ENCODE peak calls at places on chromosome 13, in six cellular contexts. One of them, this sample, is unnamed.

GRCh38 chr13:80962855-80963254 is 621.9 kb upstream of the SPRY2 start:
- DNase-seq in neural progenitor cell: no peak
- DNase-seq in activated CD4-positive, CD25-positive, alpha-beta regulatory T cell treated with anti-CD3 and anti-CD28 coated beads, Interleukin-2, amount 50 U/mL, for 16 hours: no peak
- DNase-seq in colonic mucosa: no peak
- DNase-seq in T-helper 2 cell: no peak
- DNase-seq in GM12864: no peak
- DNase-seq in this sample: no peak

GRCh38 chr13:74136089-74136658 is 2.0 kb upstream of the KLF12 start:
- DNase-seq in neural progenitor cell: no peak
- DNase-seq in activated CD4-positive, CD25-positive, alpha-beta regulatory T cell treated with anti-CD3 and anti-CD28 coated beads, Interleukin-2, amount 50 U/mL, for 16 hours: no peak
- DNase-seq in colonic mucosa: peak
- DNase-seq in T-helper 2 cell: peak
- DNase-seq in GM12864: no peak
- DNase-seq in this sample: peak

GRCh38 chr13:97113231-97114001 is 108.7 kb upstream of the MBNL2 start:
- DNase-seq in neural progenitor cell: no peak
- DNase-seq in activated CD4-positive, CD25-positive, alpha-beta regulatory T cell treated with anti-CD3 and anti-CD28 coated beads, Interleukin-2, amount 50 U/mL, for 16 hours: no peak
- DNase-seq in colonic mucosa: no peak
- DNase-seq in T-helper 2 cell: peak
- DNase-seq in GM12864: no peak
- DNase-seq in this sample: no peak

GRCh38 chr13:74246398-74246975 is 112.3 kb upstream of the KLF12 start:
- DNase-seq in neural progenitor cell: no peak
- DNase-seq in activated CD4-positive, CD25-positive, alpha-beta regulatory T cell treated with anti-CD3 and anti-CD28 coated beads, Interleukin-2, amount 50 U/mL, for 16 hours: no peak
- DNase-seq in colonic mucosa: no peak
- DNase-seq in T-helper 2 cell: no peak
- DNase-seq in GM12864: no peak
- DNase-seq in this sample: no peak

GRCh38 chr13:110161112-110161897 is 145.7 kb downstream of the COL4A1 start:
- DNase-seq in neural progenitor cell: no peak
- DNase-seq in activated CD4-positive, CD25-positive, alpha-beta regulatory T cell treated with anti-CD3 and anti-CD28 coated beads, Interleukin-2, amount 50 U/mL, for 16 hours: no peak
- DNase-seq in colonic mucosa: no peak
- DNase-seq in T-helper 2 cell: no peak
- DNase-seq in GM12864: no peak
- DNase-seq in this sample: no peak

GRCh38 chr13:21034602-21035190 is 26.7 kb downstream of the LATS2 start:
- DNase-seq in neural progenitor cell: peak
- DNase-seq in activated CD4-positive, CD25-positive, alpha-beta regulatory T cell treated with anti-CD3 and anti-CD28 coated beads, Interleukin-2, amount 50 U/mL, for 16 hours: no peak
- DNase-seq in colonic mucosa: no peak
- DNase-seq in T-helper 2 cell: no peak
- DNase-seq in GM12864: no peak
- DNase-seq in this sample: no peak

GRCh38 chr13:107721436-107721835 is 493.9 kb downstream of the LIG4 start:
- DNase-seq in neural progenitor cell: no peak
- DNase-seq in activated CD4-positive, CD25-positive, alpha-beta regulatory T cell treated with anti-CD3 and anti-CD28 coated beads, Interleukin-2, amount 50 U/mL, for 16 hours: no peak
- DNase-seq in colonic mucosa: no peak
- DNase-seq in T-helper 2 cell: no peak
- DNase-seq in GM12864: no peak
- DNase-seq in this sample: no peak

GRCh38 chr13:32987462-32987861 is 28.8 kb upstream of the KL start:
- DNase-seq in neural progenitor cell: no peak
- DNase-seq in activated CD4-positive, CD25-positive, alpha-beta regulatory T cell treated with anti-CD3 and anti-CD28 coated beads, Interleukin-2, amount 50 U/mL, for 16 hours: no peak
- DNase-seq in colonic mucosa: no peak
- DNase-seq in T-helper 2 cell: no peak
- DNase-seq in GM12864: no peak
- DNase-seq in this sample: no peak

GRCh38 chr13:24985102-24985501 is 110.8 kb upstream of the PABPC3 start:
- DNase-seq in neural progenitor cell: peak
- DNase-seq in activated CD4-positive, CD25-positive, alpha-beta regulatory T cell treated with anti-CD3 and anti-CD28 coated beads, Interleukin-2, amount 50 U/mL, for 16 hours: no peak
- DNase-seq in colonic mucosa: no peak
- DNase-seq in T-helper 2 cell: no peak
- DNase-seq in GM12864: no peak
- DNase-seq in this sample: no peak

GRCh38 chr13:109431217-109431616 is 355.2 kb downstream of the IRS2 start:
- DNase-seq in neural progenitor cell: no peak
- DNase-seq in activated CD4-positive, CD25-positive, alpha-beta regulatory T cell treated with anti-CD3 and anti-CD28 coated beads, Interleukin-2, amount 50 U/mL, for 16 hours: no peak
- DNase-seq in colonic mucosa: no peak
- DNase-seq in T-helper 2 cell: no peak
- DNase-seq in GM12864: no peak
- DNase-seq in this sample: no peak

GRCh38 chr13:23797276-23797903 is 91.8 kb downstream of the MIPEP start:
- DNase-seq in neural progenitor cell: no peak
- DNase-seq in activated CD4-positive, CD25-positive, alpha-beta regulatory T cell treated with anti-CD3 and anti-CD28 coated beads, Interleukin-2, amount 50 U/mL, for 16 hours: no peak
- DNase-seq in colonic mucosa: no peak
- DNase-seq in T-helper 2 cell: no peak
- DNase-seq in GM12864: no peak
- DNase-seq in this sample: no peak

GRCh38 chr13:109700176-109700575 is 86.2 kb downstream of the IRS2 start:
- DNase-seq in neural progenitor cell: no peak
- DNase-seq in activated CD4-positive, CD25-positive, alpha-beta regulatory T cell treated with anti-CD3 and anti-CD28 coated beads, Interleukin-2, amount 50 U/mL, for 16 hours: no peak
- DNase-seq in colonic mucosa: peak
- DNase-seq in T-helper 2 cell: peak
- DNase-seq in GM12864: no peak
- DNase-seq in this sample: no peak

GRCh38 chr13:51066091-51066831 is 44.8 kb downstream of the C13orf42 start:
- DNase-seq in neural progenitor cell: no peak
- DNase-seq in activated CD4-positive, CD25-positive, alpha-beta regulatory T cell treated with anti-CD3 and anti-CD28 coated beads, Interleukin-2, amount 50 U/mL, for 16 hours: no peak
- DNase-seq in colonic mucosa: no peak
- DNase-seq in T-helper 2 cell: peak
- DNase-seq in GM12864: no peak
- DNase-seq in this sample: no peak

GRCh38 chr13:32228330-32229041 is 86.7 kb downstream of the ZAR1L start:
- DNase-seq in neural progenitor cell: no peak
- DNase-seq in activated CD4-positive, CD25-positive, alpha-beta regulatory T cell treated with anti-CD3 and anti-CD28 coated beads, Interleukin-2, amount 50 U/mL, for 16 hours: no peak
- DNase-seq in colonic mucosa: no peak
- DNase-seq in T-helper 2 cell: no peak
- DNase-seq in GM12864: no peak
- DNase-seq in this sample: no peak

GRCh38 chr13:76481738-76482137 is 404.5 kb downstream of the KCTD12 start:
- DNase-seq in neural progenitor cell: no peak
- DNase-seq in activated CD4-positive, CD25-positive, alpha-beta regulatory T cell treated with anti-CD3 and anti-CD28 coated beads, Interleukin-2, amount 50 U/mL, for 16 hours: no peak
- DNase-seq in colonic mucosa: no peak
- DNase-seq in T-helper 2 cell: no peak
- DNase-seq in GM12864: no peak
- DNase-seq in this sample: no peak

GRCh38 chr13:82136880-82137279 is 1745.4 kb downstream of the SLITRK1 start:
- DNase-seq in neural progenitor cell: no peak
- DNase-seq in activated CD4-positive, CD25-positive, alpha-beta regulatory T cell treated with anti-CD3 and anti-CD28 coated beads, Interleukin-2, amount 50 U/mL, for 16 hours: no peak
- DNase-seq in colonic mucosa: no peak
- DNase-seq in T-helper 2 cell: no peak
- DNase-seq in GM12864: no peak
- DNase-seq in this sample: no peak

GRCh38 chr13:30971575-30971974 is 39.1 kb downstream of the TEX26 start:
- DNase-seq in neural progenitor cell: no peak
- DNase-seq in activated CD4-positive, CD25-positive, alpha-beta regulatory T cell treated with anti-CD3 and anti-CD28 coated beads, Interleukin-2, amount 50 U/mL, for 16 hours: no peak
- DNase-seq in colonic mucosa: no peak
- DNase-seq in T-helper 2 cell: no peak
- DNase-seq in GM12864: no peak
- DNase-seq in this sample: no peak

GRCh38 chr13:108342369-108343289 is 73.1 kb downstream of the TNFSF13B start:
- DNase-seq in neural progenitor cell: peak
- DNase-seq in activated CD4-positive, CD25-positive, alpha-beta regulatory T cell treated with anti-CD3 and anti-CD28 coated beads, Interleukin-2, amount 50 U/mL, for 16 hours: no peak
- DNase-seq in colonic mucosa: no peak
- DNase-seq in T-helper 2 cell: peak
- DNase-seq in GM12864: no peak
- DNase-seq in this sample: no peak

GRCh38 chr13:46522692-46523040 is 30.3 kb upstream of the LRCH1 start:
- DNase-seq in neural progenitor cell: no peak
- DNase-seq in activated CD4-positive, CD25-positive, alpha-beta regulatory T cell treated with anti-CD3 and anti-CD28 coated beads, Interleukin-2, amount 50 U/mL, for 16 hours: no peak
- DNase-seq in colonic mucosa: no peak
- DNase-seq in T-helper 2 cell: no peak
- DNase-seq in GM12864: no peak
- DNase-seq in this sample: no peak

GRCh38 chr13:73607489-73608156 is 526.6 kb downstream of the KLF12 start:
- DNase-seq in neural progenitor cell: no peak
- DNase-seq in activated CD4-positive, CD25-positive, alpha-beta regulatory T cell treated with anti-CD3 and anti-CD28 coated beads, Interleukin-2, amount 50 U/mL, for 16 hours: no peak
- DNase-seq in colonic mucosa: no peak
- DNase-seq in T-helper 2 cell: no peak
- DNase-seq in GM12864: no peak
- DNase-seq in this sample: no peak

GRCh38 chr13:78875792-78876580 is 217.0 kb upstream of the OBI1 start:
- DNase-seq in neural progenitor cell: peak
- DNase-seq in activated CD4-positive, CD25-positive, alpha-beta regulatory T cell treated with anti-CD3 and anti-CD28 coated beads, Interleukin-2, amount 50 U/mL, for 16 hours: no peak
- DNase-seq in colonic mucosa: no peak
- DNase-seq in T-helper 2 cell: peak
- DNase-seq in GM12864: peak
- DNase-seq in this sample: no peak